ENCODE peak calls at places on chromosome 18, in eight cellular contexts. T is NCI-H345; E is stimulated activated CD4-positive, alpha-beta T cell treated with anti-CD3 and anti-CD28 coated beads, TNF-alpha, amount 100 ng/mL, for 48 hours; U is nephron progenitor cell; N is tibial artery; O is effector memory CD4-positive, alpha-beta T cell; C is activated CD8-positive, alpha-beta memory T cell treated with anti-CD3 and anti-CD28 coated beads for 48 hours; B is kidney tubule cell. Y is an unnamed sample.

GRCh38 chr18:76564117-76564516 is 69.1 kb upstream of the ZNF516 start:
- DNase-seq in C (no peak), N (no peak), T (no peak), O (no peak), E (no peak), U (no peak), B (peak), Y (peak)

GRCh38 chr18:35775887-35776286 is 194.3 kb downstream of the GALNT1 start:
- DNase-seq in N (no peak), O (no peak), B (no peak), E (no peak), U (peak), T (no peak), C (no peak), Y (no peak)

GRCh38 chr18:5574843-5575242 is 31.0 kb upstream of the EPB41L3 start:
- DNase-seq in C (no peak), T (no peak), U (no peak), O (no peak), N (no peak), E (no peak), B (peak), Y (no peak)

GRCh38 chr18:70376914-70377258 is 88.0 kb downstream of the SOCS6 start:
- DNase-seq in C (no peak), N (no peak), O (no peak), T (no peak), E (no peak), U (no peak), B (peak), Y (peak)

GRCh38 chr18:43596106-43596712 is 318.9 kb upstream of the SYT4 start:
- DNase-seq in O (no peak), T (peak), U (no peak), N (no peak), B (peak), E (no peak), C (no peak), Y (peak)

GRCh38 chr18:23994361-23994902 is 20.1 kb upstream of the TTC39C start:
- DNase-seq in E (no peak), B (peak), U (no peak), N (peak), O (peak), T (peak), C (no peak), Y (peak)

GRCh38 chr18:49227456-49227855 is 233.0 kb downstream of the DYM start:
- DNase-seq in O (peak), N (no peak), T (no peak), B (peak), E (peak), U (no peak), C (no peak), Y (no peak)

GRCh38 chr18:63098014-63098981 is 221.3 kb downstream of the BCL2 start:
- DNase-seq in B (no peak), U (no peak), E (no peak), T (no peak), C (no peak), O (peak), N (no peak), Y (no peak)

GRCh38 chr18:52451851-52452250 is 111.9 kb downstream of the DCC start:
- DNase-seq in O (no peak), B (no peak), E (no peak), U (no peak), N (no peak), C (no peak), T (no peak), Y (no peak)

GRCh38 chr18:23143059-23143831 is 8.0 kb downstream of the CABLES1 start:
- DNase-seq in T (no peak), C (no peak), E (no peak), O (no peak), B (peak), U (no peak), N (peak), Y (peak)

GRCh38 chr18:48265328-48265727 is 143.9 kb downstream of the ZBTB7C start:
- DNase-seq in N (no peak), T (no peak), E (no peak), B (no peak), O (no peak), U (no peak), C (no peak), Y (no peak)

GRCh38 chr18:32139835-32140283 is 48.2 kb downstream of the RNF138 start:
- DNase-seq in U (no peak), N (no peak), B (no peak), C (no peak), E (no peak), T (no peak), O (no peak), Y (no peak)

GRCh38 chr18:2794159-2794558 is 52.6 kb upstream of the EMILIN2 start:
- DNase-seq in C (no peak), T (no peak), U (no peak), B (no peak), O (no peak), E (no peak), N (no peak), Y (no peak)

GRCh38 chr18:42564761-42565160 is 550.7 kb downstream of the RIT2 start:
- DNase-seq in N (no peak), O (no peak), B (no peak), U (no peak), E (no peak), C (no peak), T (no peak), Y (no peak)

GRCh38 chr18:2146092-2146491 is 425.2 kb downstream of the METTL4 start:
- DNase-seq in E (no peak), O (no peak), B (peak), C (no peak), U (no peak), N (no peak), T (no peak), Y (no peak)

GRCh38 chr18:45628979-45629958 is 14.0 kb downstream of the SLC14A2 start:
- DNase-seq in E (no peak), U (no peak), O (no peak), N (no peak), B (peak), T (no peak), C (no peak), Y (no peak)

GRCh38 chr18:80067321-80067720 is 33.1 kb downstream of the RBFA start:
- DNase-seq in O (no peak), E (no peak), B (no peak), N (no peak), C (no peak), T (no peak), U (no peak), Y (no peak)

GRCh38 chr18:35134190-35134730 is 93.0 kb downstream of the MAPRE2 start:
- DNase-seq in U (no peak), O (no peak), E (no peak), T (no peak), B (no peak), C (no peak), N (no peak), Y (no peak)

GRCh38 chr18:58977801-58978200 is 113.1 kb downstream of the ZNF532 start:
- DNase-seq in O (no peak), U (no peak), E (no peak), B (no peak), C (no peak), N (no peak), T (no peak), Y (no peak)

Y was measured in Caki2.